ENCODE peak calls at places on chromosomes 7 and 10, in six cellular contexts. F is hepatocyte, A is GM13976, M is GM12865, D is astrocyte of the spinal cord, T is OCI-LY7. X is an unnamed sample.

GRCh38 chr10:129933456-129934092 is 30.5 kb downstream of the EBF3 start:
- DNase-seq in A (no peak), M (no peak), T (no peak), F (no peak), D (no peak), X (no peak)

GRCh38 chr10:119350529-119351001 is 143.2 kb downstream of the GRK5 start:
- DNase-seq in M (no peak), F (no peak), T (no peak), D (peak), A (no peak), X (no peak)

GRCh38 chr10:43256531-43257209 is 10.2 kb downstream of the RASGEF1A start:
- DNase-seq in T (no peak), D (no peak), A (no peak), M (no peak), F (no peak), X (no peak)

GRCh38 chr7:156927571-156928405 is 21.7 kb upstream of the NOM1 start:
- DNase-seq in A (no peak), D (no peak), M (no peak), F (no peak), T (peak), X (no peak)

GRCh38 chr10:33612116-33612515 is 277.6 kb upstream of the NRP1 start:
- DNase-seq in D (no peak), M (peak), F (no peak), A (no peak), T (no peak), X (no peak)

GRCh38 chr7:37942934-37943610 is 22.6 kb downstream of the EPDR1 start:
- DNase-seq in M (peak), D (peak), F (peak), A (no peak), T (no peak), X (no peak)

GRCh38 chr7:48781783-48782182 is 142.6 kb upstream of the CDC14C start:
- DNase-seq in M (peak), D (peak), F (no peak), T (no peak), A (no peak), X (no peak)

GRCh38 chr10:96366508-96366907 is 7.7 kb upstream of the OPALIN start:
- DNase-seq in M (no peak), A (no peak), D (no peak), T (no peak), F (no peak), X (no peak)

GRCh38 chr10:21702633-21703111 is 168.6 kb downstream of the MLLT10 start:
- DNase-seq in F (no peak), A (peak), D (no peak), M (peak), T (peak), X (no peak)

GRCh38 chr10:127492607-127493250 is 56.4 kb upstream of the NPS start:
- DNase-seq in M (no peak), F (no peak), D (no peak), T (no peak), A (no peak), X (no peak)
- TF ChIP-seq CTCF in M (no peak), F (no peak), D (peak), T (peak), A (no peak), X (peak)

GRCh38 chr7:101126651-101127459 is at the start of gene SERPINE1:
- DNase-seq in F (peak), M (peak), A (peak), T (peak), D (peak), X (peak)
- TF ChIP-seq CTCF in F (peak), M (peak), A (peak), T (peak), D (peak), X (peak)

GRCh38 chr7:136130819-136131637 is 153.9 kb upstream of the MTPN start:
- DNase-seq in A (no peak), T (no peak), D (no peak), M (no peak), F (no peak), X (no peak)

GRCh38 chr7:136133491-136133990 is 156.4 kb upstream of the MTPN start:
- DNase-seq in D (peak), F (no peak), A (no peak), T (no peak), M (no peak), X (no peak)

GRCh38 chr7:136136906-136137305 is 159.7 kb upstream of the MTPN start:
- DNase-seq in D (no peak), A (no peak), T (no peak), M (no peak), F (no peak), X (no peak)

GRCh38 chr7:136138991-136139390 is 161.8 kb upstream of the MTPN start:
- DNase-seq in F (no peak), M (no peak), D (no peak), T (no peak), A (no peak), X (no peak)

GRCh38 chr7:136134503-136134902 is 157.3 kb upstream of the MTPN start:
- DNase-seq in T (no peak), A (no peak), M (no peak), F (peak), D (peak), X (peak)
- TF ChIP-seq CTCF in T (no peak), A (no peak), M (no peak), F (no peak), D (peak), X (no peak)

GRCh38 chr7:153835104-153835503 is 217.1 kb upstream of the DPP6 start:
- DNase-seq in F (no peak), A (no peak), M (no peak), D (no peak), T (no peak), X (peak)
- TF ChIP-seq CTCF in F (no peak), A (no peak), M (no peak), D (no peak), T (peak), X (peak)

DNA sequence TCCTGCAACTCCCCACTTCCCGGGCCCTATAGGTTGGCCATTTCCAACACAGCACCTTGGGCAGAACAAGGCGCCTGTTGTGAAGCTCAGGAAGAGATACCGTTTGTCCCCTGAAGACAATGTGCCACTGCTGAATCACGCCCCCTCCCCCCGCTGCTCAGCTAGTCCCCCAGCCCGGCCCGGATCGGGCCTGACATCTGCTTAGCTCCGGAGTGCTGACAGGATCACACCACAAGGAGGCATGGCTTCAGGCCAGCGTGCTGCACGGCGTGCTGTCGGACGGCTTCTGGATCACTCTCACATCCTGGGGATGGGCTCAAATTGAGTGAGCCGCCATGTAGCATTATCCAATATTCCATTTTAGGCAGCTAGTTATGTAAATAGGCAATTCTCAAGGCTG is 62.1 kb upstream of the EFCAB10 start:
- DNase-seq in T (no peak), F (no peak), D (no peak), M (no peak), A (no peak), X (no peak)
- TF ChIP-seq CTCF in T (no peak), F (no peak), D (no peak), M (no peak), A (no peak), X (no peak)

GRCh38 chr7:22109761-22110160 is 164.1 kb upstream of the CDCA7L start:
- DNase-seq in F (peak), D (no peak), A (no peak), M (peak), T (peak), X (no peak)
- TF ChIP-seq CTCF in F (no peak), D (peak), A (peak), M (peak), T (no peak), X (peak)

DNA sequence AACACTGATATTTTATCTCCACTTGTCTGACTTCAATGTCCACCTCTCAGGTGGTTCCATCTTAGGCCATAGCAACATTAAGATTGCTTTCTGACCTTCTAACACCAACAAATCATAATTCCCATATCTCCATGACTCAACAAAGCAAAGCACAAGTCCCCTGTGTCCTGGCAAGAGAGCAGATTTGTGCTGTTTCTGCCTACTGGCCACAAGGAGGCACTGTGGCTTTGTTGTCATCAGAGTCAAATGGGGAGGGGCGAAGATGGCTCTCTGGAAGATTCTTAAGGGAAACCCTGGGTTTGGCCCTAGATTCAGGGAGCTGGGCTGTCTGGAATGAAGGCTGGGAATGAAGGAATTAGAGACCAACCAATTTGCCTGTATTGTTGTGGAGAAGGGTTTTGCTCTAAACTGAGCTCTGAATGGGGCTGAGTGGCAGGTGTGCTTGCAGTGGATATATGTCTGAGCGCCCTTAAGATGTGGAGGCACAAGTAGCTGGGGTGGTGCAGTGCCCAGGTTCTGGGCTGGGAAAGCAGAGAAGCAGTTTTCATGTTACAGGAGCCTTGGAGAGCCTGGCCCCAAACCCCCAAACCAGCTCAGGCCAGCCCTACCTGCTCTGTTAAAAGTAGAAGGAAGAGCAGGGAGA is 154.8 kb upstream of the PRSS58 start:
- DNase-seq in D (peak), T (peak), F (peak), M (peak), A (peak), X (no peak)
- TF ChIP-seq CTCF in D (peak), T (peak), F (peak), M (peak), A (peak), X (peak)